ENCODE peak calls at places on chromosomes 3 and 15, in five cellular contexts. M is stimulated activated CD4-positive, alpha-beta T cell treated with anti-CD3 and anti-CD28 coated beads, Interleukin-1b, Interleukin-23, amount 100 ng/mL, for 4 hours; Z is stimulated activated CD8-positive, alpha-beta memory T cell treated with anti-CD3 and anti-CD28 coated beads, Interleukin-15, amount 100 ng/mL, for 24 hours; R is GM13976; Q is DMS 273 treated with DMSO at 0.1 percent for 48 hours. B is an unnamed sample.

GRCh38 chr15:85742186-85742751 is 52.5 kb downstream of the KLHL25 start:
- DNase-seq in Q (peak), R (no peak), Z (no peak), M (no peak), B (no peak)

GRCh38 chr15:99616773-99617342 is 51.1 kb downstream of the MEF2A start:
- DNase-seq in Z (no peak), M (no peak), Q (no peak), R (no peak), B (no peak)

GRCh38 chr3:151216641-151217040 is 13.6 kb upstream of the GPR171 start:
- DNase-seq in Q (no peak), R (no peak), Z (no peak), M (no peak), B (no peak)

GRCh38 chr15:68387288-68388143 is 44.4 kb downstream of the ITGA11 start:
- DNase-seq in M (no peak), Z (no peak), Q (no peak), R (no peak), B (no peak)

GRCh38 chr3:139758654-139759291 is 81.0 kb upstream of the NMNAT3 start:
- DNase-seq in M (no peak), Q (no peak), Z (no peak), R (no peak), B (no peak)

GRCh38 chr3:120506828-120507774 is 56.3 kb upstream of the FSTL1 start:
- DNase-seq in Z (no peak), R (peak), Q (peak), M (no peak), B (no peak)

GRCh38 chr15:30953731-30954378 is 37.6 kb downstream of the MTMR10 start:
- DNase-seq in Q (no peak), Z (no peak), M (no peak), R (no peak), B (peak)

GRCh38 chr15:91017716-91018115 is 4.7 kb downstream of the VPS33B start:
- DNase-seq in Z (no peak), M (no peak), Q (no peak), R (no peak), B (no peak)

GRCh38 chr3:124834723-124835718 is 52.1 kb downstream of the ITGB5 start:
- DNase-seq in M (peak), R (peak), Z (no peak), Q (peak), B (peak)

GRCh38 chr3:46705751-46706572 is 4.8 kb downstream of the TMIE start:
- DNase-seq in Z (no peak), Q (no peak), R (no peak), M (no peak), B (peak)

GRCh38 chr3:69767571-69767970 is 28.3 kb downstream of the MITF start:
- DNase-seq in M (no peak), R (no peak), Q (no peak), Z (no peak), B (no peak)

GRCh38 chr15:62946940-62947339 is 95.6 kb upstream of the TPM1 start:
- DNase-seq in Z (no peak), M (no peak), R (no peak), Q (no peak), B (no peak)

GRCh38 chr15:37015025-37015424 is 85.3 kb downstream of the MEIS2 start:
- DNase-seq in Q (peak), Z (no peak), M (no peak), R (no peak), B (no peak)

GRCh38 chr15:66565141-66565595 is 630 bp downstream of the LCTL start:
- DNase-seq in M (no peak), R (no peak), Q (no peak), Z (no peak), B (no peak)

GRCh38 chr3:191484461-191484860 is 23.5 kb downstream of the PYDC2 start:
- DNase-seq in Z (no peak), R (no peak), Q (no peak), M (no peak), B (no peak)

GRCh38 chr3:70597312-70597711 is 284.9 kb upstream of the MDFIC2 start:
- DNase-seq in M (no peak), Q (no peak), Z (no peak), R (no peak), B (no peak)

GRCh38 chr3:64443553-64444331 is 218.5 kb upstream of the PRICKLE2 start:
- DNase-seq in Z (no peak), Q (no peak), M (no peak), R (no peak), B (no peak)